ENCODE peak calls at places on chromosomes 13 and 19, in six cellular contexts. One of them, this sample, is unnamed.

GRCh38 chr13:92959790-92960189 is 266.8 kb upstream of the GPC6 start:
- DNase-seq in A673: no peak
- DNase-seq in psoas muscle: no peak
- DNase-seq in neural crest cell: no peak
- DNase-seq in Right ventricle myocardium superior: no peak
- DNase-seq in EH: no peak
- DNase-seq in this sample: no peak

GRCh38 chr19:970695-971094 is 13.4 kb upstream of the WDR18 start:
- DNase-seq in A673: no peak
- DNase-seq in psoas muscle: no peak
- DNase-seq in neural crest cell: no peak
- DNase-seq in Right ventricle myocardium superior: no peak
- DNase-seq in EH: no peak
- DNase-seq in this sample: no peak

GRCh38 chr13:50915562-50915961 is 6.0 kb downstream of the RNASEH2B start:
- DNase-seq in A673: no peak
- DNase-seq in psoas muscle: no peak
- DNase-seq in neural crest cell: no peak
- DNase-seq in Right ventricle myocardium superior: no peak
- DNase-seq in EH: no peak
- DNase-seq in this sample: no peak

GRCh38 chr19:51047031-51047335 is 12.2 kb upstream of the KLK12 start:
- DNase-seq in A673: no peak
- DNase-seq in psoas muscle: no peak
- DNase-seq in neural crest cell: no peak
- DNase-seq in Right ventricle myocardium superior: no peak
- DNase-seq in EH: no peak
- DNase-seq in this sample: no peak

GRCh38 chr13:112069727-112070300 is 2.9 kb downstream of the SOX1 start:
- DNase-seq in A673: no peak
- DNase-seq in psoas muscle: no peak
- DNase-seq in neural crest cell: no peak
- DNase-seq in Right ventricle myocardium superior: no peak
- DNase-seq in EH: no peak
- DNase-seq in this sample: no peak

GRCh38 chr13:99385161-99385560 is 78.0 kb upstream of the GPR183 start:
- DNase-seq in A673: no peak
- DNase-seq in psoas muscle: no peak
- DNase-seq in neural crest cell: no peak
- DNase-seq in Right ventricle myocardium superior: no peak
- DNase-seq in EH: no peak
- DNase-seq in this sample: peak; percentile 49

GRCh38 chr19:51448745-51449093 is 9.5 kb downstream of the SIGLEC8 start:
- DNase-seq in A673: no peak
- DNase-seq in psoas muscle: no peak
- DNase-seq in neural crest cell: no peak
- DNase-seq in Right ventricle myocardium superior: no peak
- DNase-seq in EH: no peak
- DNase-seq in this sample: no peak

GRCh38 chr13:85430216-85430615 is 369.0 kb downstream of the SLITRK6 start:
- DNase-seq in A673: no peak
- DNase-seq in psoas muscle: no peak
- DNase-seq in neural crest cell: no peak
- DNase-seq in Right ventricle myocardium superior: no peak
- DNase-seq in EH: no peak
- DNase-seq in this sample: no peak

GRCh38 chr19:30222993-30223865 is 149.0 kb upstream of the ZNF536 start:
- DNase-seq in A673: no peak
- DNase-seq in psoas muscle: no peak
- DNase-seq in neural crest cell: peak; percentile 30
- DNase-seq in Right ventricle myocardium superior: no peak
- DNase-seq in EH: no peak
- DNase-seq in this sample: no peak

GRCh38 chr13:86725105-86725504 is 925.9 kb upstream of the SLITRK6 start:
- DNase-seq in A673: peak; percentile 1
- DNase-seq in psoas muscle: no peak
- DNase-seq in neural crest cell: no peak
- DNase-seq in Right ventricle myocardium superior: no peak
- DNase-seq in EH: no peak
- DNase-seq in this sample: no peak

GRCh38 chr13:47126432-47126831 is 229.6 kb upstream of the HTR2A start:
- DNase-seq in A673: no peak
- DNase-seq in psoas muscle: no peak
- DNase-seq in neural crest cell: no peak
- DNase-seq in Right ventricle myocardium superior: no peak
- DNase-seq in EH: peak; percentile 40
- DNase-seq in this sample: no peak

GRCh38 chr19:49851456-49852259 is 699 bp downstream of the PTOV1 start:
- DNase-seq in A673: peak; percentile 70
- DNase-seq in psoas muscle: no peak
- DNase-seq in neural crest cell: no peak
- DNase-seq in Right ventricle myocardium superior: no peak
- DNase-seq in EH: peak; percentile 35
- DNase-seq in this sample: no peak

GRCh38 chr13:32305646-32306045 is 9.5 kb downstream of the ZAR1L start:
- DNase-seq in A673: no peak
- DNase-seq in psoas muscle: no peak
- DNase-seq in neural crest cell: no peak
- DNase-seq in Right ventricle myocardium superior: no peak
- DNase-seq in EH: no peak
- DNase-seq in this sample: no peak

GRCh38 chr13:40058757-40059236 is 403.3 kb downstream of the COG6 start:
- DNase-seq in A673: no peak
- DNase-seq in psoas muscle: no peak
- DNase-seq in neural crest cell: no peak
- DNase-seq in Right ventricle myocardium superior: no peak
- DNase-seq in EH: no peak
- DNase-seq in this sample: no peak

GRCh38 chr13:90122531-90122930 is 1225.0 kb upstream of the MIR17HG start:
- DNase-seq in A673: no peak
- DNase-seq in psoas muscle: no peak
- DNase-seq in neural crest cell: no peak
- DNase-seq in Right ventricle myocardium superior: no peak
- DNase-seq in EH: no peak
- DNase-seq in this sample: no peak

GRCh38 chr13:40789275-40790231 is at the start of gene SLC25A15:
- DNase-seq in A673: peak; percentile 71
- DNase-seq in psoas muscle: peak; percentile 90
- DNase-seq in neural crest cell: peak; percentile 68
- DNase-seq in Right ventricle myocardium superior: peak; percentile 90
- DNase-seq in EH: peak; percentile 87
- DNase-seq in this sample: peak; percentile 94

GRCh38 chr13:99220199-99220931 is 19.7 kb downstream of the UBAC2 start:
- DNase-seq in A673: no peak
- DNase-seq in psoas muscle: no peak
- DNase-seq in neural crest cell: no peak
- DNase-seq in Right ventricle myocardium superior: no peak
- DNase-seq in EH: no peak
- DNase-seq in this sample: no peak

GRCh38 chr19:49602806-49603205 is 11.8 kb downstream of the PRR12 start:
- DNase-seq in A673: no peak
- DNase-seq in psoas muscle: no peak
- DNase-seq in neural crest cell: no peak
- DNase-seq in Right ventricle myocardium superior: no peak
- DNase-seq in EH: no peak
- DNase-seq in this sample: no peak

GRCh38 chr19:27881213-27881612 is 1331.7 kb downstream of the UQCRFS1 start:
- DNase-seq in A673: no peak
- DNase-seq in psoas muscle: no peak
- DNase-seq in neural crest cell: no peak
- DNase-seq in Right ventricle myocardium superior: no peak
- DNase-seq in EH: no peak
- DNase-seq in this sample: peak; percentile 23

GRCh38 chr19:56163097-56163496 is 12.7 kb upstream of the GALP start:
- DNase-seq in A673: no peak
- DNase-seq in psoas muscle: no peak
- DNase-seq in neural crest cell: no peak
- DNase-seq in Right ventricle myocardium superior: no peak
- DNase-seq in EH: no peak
- DNase-seq in this sample: no peak

GRCh38 chr13:49367640-49368431 is 76.0 kb downstream of the CAB39L start:
- DNase-seq in A673: peak; percentile 6
- DNase-seq in psoas muscle: no peak
- DNase-seq in neural crest cell: no peak
- DNase-seq in Right ventricle myocardium superior: no peak
- DNase-seq in EH: peak; percentile 52
- DNase-seq in this sample: no peak

GRCh38 chr13:40084934-40085333 is 429.5 kb downstream of the COG6 start:
- DNase-seq in A673: no peak
- DNase-seq in psoas muscle: no peak
- DNase-seq in neural crest cell: no peak
- DNase-seq in Right ventricle myocardium superior: no peak
- DNase-seq in EH: no peak
- DNase-seq in this sample: no peak

GRCh38 chr19:43956827-43957226 is 5.8 kb downstream of the ZNF221 start:
- DNase-seq in A673: no peak
- DNase-seq in psoas muscle: no peak
- DNase-seq in neural crest cell: no peak
- DNase-seq in Right ventricle myocardium superior: no peak
- DNase-seq in EH: no peak
- DNase-seq in this sample: no peak

GRCh38 chr13:53151692-53152421 is 123.2 kb downstream of the OLFM4 start:
- DNase-seq in A673: peak; percentile 79
- DNase-seq in psoas muscle: no peak
- DNase-seq in neural crest cell: peak; percentile 64
- DNase-seq in Right ventricle myocardium superior: no peak
- DNase-seq in EH: peak; percentile 53
- DNase-seq in this sample: no peak

GRCh38 chr13:62626771-62627170 is 1211.1 kb upstream of the PCDH20 start:
- DNase-seq in A673: peak; percentile 3
- DNase-seq in psoas muscle: no peak
- DNase-seq in neural crest cell: no peak
- DNase-seq in Right ventricle myocardium superior: no peak
- DNase-seq in EH: no peak
- DNase-seq in this sample: no peak

GRCh38 chr13:87035538-87035937 is 635.6 kb upstream of the SLITRK5 start:
- DNase-seq in A673: no peak
- DNase-seq in psoas muscle: no peak
- DNase-seq in neural crest cell: no peak
- DNase-seq in Right ventricle myocardium superior: no peak
- DNase-seq in EH: no peak
- DNase-seq in this sample: no peak

GRCh38 chr13:97234236-97234635 is 12.1 kb downstream of the MBNL2 start:
- DNase-seq in A673: no peak
- DNase-seq in psoas muscle: no peak
- DNase-seq in neural crest cell: no peak
- DNase-seq in Right ventricle myocardium superior: no peak
- DNase-seq in EH: no peak
- DNase-seq in this sample: no peak

GRCh38 chr13:59877933-59878332 is 285.8 kb downstream of the DIAPH3 start:
- DNase-seq in A673: no peak
- DNase-seq in psoas muscle: no peak
- DNase-seq in neural crest cell: no peak
- DNase-seq in Right ventricle myocardium superior: no peak
- DNase-seq in EH: peak; percentile 53
- DNase-seq in this sample: no peak

GRCh38 chr19:9875796-9876195 is 40.7 kb downstream of the PIN1 start:
- DNase-seq in A673: no peak
- DNase-seq in psoas muscle: no peak
- DNase-seq in neural crest cell: no peak
- DNase-seq in Right ventricle myocardium superior: no peak
- DNase-seq in EH: no peak
- DNase-seq in this sample: no peak

GRCh38 chr13:106373989-106374572 is 161.4 kb downstream of the EFNB2 start:
- DNase-seq in A673: no peak
- DNase-seq in psoas muscle: no peak
- DNase-seq in neural crest cell: no peak
- DNase-seq in Right ventricle myocardium superior: no peak
- DNase-seq in EH: peak; percentile 74
- DNase-seq in this sample: no peak

GRCh38 chr13:110348309-110348625 is 41.2 kb downstream of the COL4A2 start:
- DNase-seq in A673: no peak
- DNase-seq in psoas muscle: no peak
- DNase-seq in neural crest cell: no peak
- DNase-seq in Right ventricle myocardium superior: no peak
- DNase-seq in EH: no peak
- DNase-seq in this sample: no peak

GRCh38 chr13:107289540-107289939 is 721.6 kb upstream of the ARGLU1 start:
- DNase-seq in A673: peak; percentile 89
- DNase-seq in psoas muscle: no peak
- DNase-seq in neural crest cell: no peak
- DNase-seq in Right ventricle myocardium superior: no peak
- DNase-seq in EH: no peak
- DNase-seq in this sample: no peak

GRCh38 chr13:66425741-66426140 is 804.4 kb downstream of the PCDH9 start:
- DNase-seq in A673: no peak
- DNase-seq in psoas muscle: no peak
- DNase-seq in neural crest cell: no peak
- DNase-seq in Right ventricle myocardium superior: no peak
- DNase-seq in EH: peak; percentile 63
- DNase-seq in this sample: no peak

GRCh38 chr19:13843104-13843921 is 33.6 kb upstream of the NANOS3 start:
- DNase-seq in A673: peak; percentile 65
- DNase-seq in psoas muscle: peak; percentile 69
- DNase-seq in neural crest cell: no peak
- DNase-seq in Right ventricle myocardium superior: peak; percentile 72
- DNase-seq in EH: peak; percentile 87
- DNase-seq in this sample: peak; percentile 93

GRCh38 chr13:70380809-70381208 is 272.6 kb upstream of the KLHL1 start:
- DNase-seq in A673: no peak
- DNase-seq in psoas muscle: no peak
- DNase-seq in neural crest cell: no peak
- DNase-seq in Right ventricle myocardium superior: no peak
- DNase-seq in EH: no peak
- DNase-seq in this sample: no peak

GRCh38 chr19:58407658-58408151 is 744 bp upstream of the ZNF584 start:
- DNase-seq in A673: no peak
- DNase-seq in psoas muscle: no peak
- DNase-seq in neural crest cell: no peak
- DNase-seq in Right ventricle myocardium superior: no peak
- DNase-seq in EH: no peak
- DNase-seq in this sample: no peak

This sample was measured in osteocyte.